ENCODE peak calls at places on chromosomes 12 and 14, in seven cellular contexts. Y is heart left ventricle; Z is kidney epithelial cell; P is cardiac fibroblast; S is nephron progenitor cell; L is GM13977; Q is CD8-positive, alpha-beta T cell. K is an unnamed sample.

GRCh38 chr12:96199465-96199864 is 5.3 kb downstream of the ELK3 start:
- DNase-seq in Q (no peak), S (no peak), Y (no peak), P (no peak), L (no peak), Z (no peak), K (no peak)

GRCh38 chr12:14691560-14691959 is 4.8 kb downstream of the GUCY2C start:
- DNase-seq in Q (no peak), Z (no peak), L (no peak), Y (peak; percentile 78), S (no peak), P (no peak), K (no peak)

GRCh38 chr14:55433880-55434804 is 6.3 kb downstream of the TBPL2 start:
- DNase-seq in Z (no peak), S (no peak), L (no peak), P (no peak), Y (no peak), Q (no peak), K (no peak)

GRCh38 chr14:59347511-59347900 is 117.7 kb downstream of the GPR135 start:
- DNase-seq in Z (no peak), S (no peak), P (no peak), Y (no peak), Q (no peak), L (no peak), K (no peak)

GRCh38 chr14:35534130-35534883 is at the start of gene INSM2:
- DNase-seq in Z (no peak), L (peak; percentile 16), Q (no peak), Y (no peak), P (peak; percentile 10), S (peak; percentile 24), K (peak; percentile 29)

GRCh38 chr14:106694638-106695393 is 1168.4 kb downstream of the TMEM121 start:
- DNase-seq in L (peak; percentile 63), P (no peak), Y (no peak), Q (peak; percentile 65), Z (no peak), S (no peak), K (peak; percentile 59)

GRCh38 chr14:55752580-55753365 is 172.8 kb downstream of the KTN1 start:
- DNase-seq in L (no peak), Z (no peak), P (peak; percentile 82), S (no peak), Y (no peak), Q (no peak), K (no peak)

GRCh38 chr14:31843361-31844091 is 233.6 kb upstream of the ARHGAP5 start:
- DNase-seq in Y (no peak), Z (no peak), Q (no peak), S (no peak), P (no peak), L (no peak), K (no peak)

GRCh38 chr12:106045251-106045674 is 93.5 kb downstream of the NUAK1 start:
- DNase-seq in Z (no peak), P (no peak), S (no peak), Q (no peak), Y (no peak), L (no peak), K (no peak)

GRCh38 chr12:459430-460258 is at the start of gene B4GALNT3:
- DNase-seq in S (peak; percentile 79), P (peak; percentile 14), L (peak; percentile 75), Z (no peak), Q (peak; percentile 48), Y (peak; percentile 50), K (peak; percentile 72)

GRCh38 chr12:28583771-28584261 is 393.6 kb downstream of the CCDC91 start:
- DNase-seq in S (no peak), L (no peak), Y (no peak), Q (no peak), P (peak; percentile 64), Z (no peak), K (no peak)

GRCh38 chr12:9669019-9669326 is 540 bp upstream of the CLEC2D start:
- DNase-seq in Y (no peak), L (no peak), P (no peak), S (no peak), Z (no peak), Q (no peak), K (no peak)

GRCh38 chr12:41067941-41068645 is 120.0 kb upstream of the PDZRN4 start:
- DNase-seq in S (no peak), P (no peak), L (no peak), Y (no peak), Z (no peak), Q (no peak), K (no peak)
- TF ChIP-seq CTCF in S (no peak), P (no peak), L (no peak), Y (no peak), Z (no peak), Q (no peak), K (no peak)

DNA sequence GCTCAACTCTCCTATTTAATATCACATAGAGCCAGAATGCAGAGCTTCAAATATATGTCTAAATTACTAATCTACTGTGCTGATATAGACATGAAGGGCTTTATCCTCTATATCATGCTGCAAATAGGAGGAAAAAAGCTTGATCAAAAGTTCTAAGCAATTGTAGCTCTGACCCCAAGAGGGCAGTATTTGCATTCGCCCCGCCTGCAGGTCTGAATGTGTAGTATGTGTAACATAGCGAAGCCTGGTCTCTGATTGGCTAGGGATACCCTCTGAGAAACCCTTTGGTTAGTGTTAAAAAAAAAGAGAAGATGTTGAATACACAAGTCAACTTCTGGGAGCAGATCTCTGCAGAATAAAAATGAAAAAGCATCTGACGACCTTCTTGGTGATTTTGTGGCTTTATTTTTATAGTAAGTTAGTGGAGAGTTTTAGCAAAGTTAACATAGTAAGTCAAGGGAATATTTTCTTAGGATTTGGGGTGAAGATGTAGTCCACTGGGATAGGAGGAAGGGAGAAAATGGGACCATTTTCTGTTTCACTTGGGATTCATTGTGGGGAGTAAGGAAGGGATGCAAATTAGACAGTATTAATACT is 151.6 kb upstream of the OR4E1 start:
- DNase-seq in Z (no peak), P (peak; percentile 2), S (peak; percentile 15), Q (peak; percentile 35), Y (no peak), L (peak; percentile 18), K (peak; percentile 11)
- TF ChIP-seq CTCF in Z (peak; percentile 42), P (peak; percentile 22), S (peak; percentile 43), Q (peak; percentile 66), Y (peak; percentile 6), L (peak; percentile 33), K (peak; percentile 24)

DNA sequence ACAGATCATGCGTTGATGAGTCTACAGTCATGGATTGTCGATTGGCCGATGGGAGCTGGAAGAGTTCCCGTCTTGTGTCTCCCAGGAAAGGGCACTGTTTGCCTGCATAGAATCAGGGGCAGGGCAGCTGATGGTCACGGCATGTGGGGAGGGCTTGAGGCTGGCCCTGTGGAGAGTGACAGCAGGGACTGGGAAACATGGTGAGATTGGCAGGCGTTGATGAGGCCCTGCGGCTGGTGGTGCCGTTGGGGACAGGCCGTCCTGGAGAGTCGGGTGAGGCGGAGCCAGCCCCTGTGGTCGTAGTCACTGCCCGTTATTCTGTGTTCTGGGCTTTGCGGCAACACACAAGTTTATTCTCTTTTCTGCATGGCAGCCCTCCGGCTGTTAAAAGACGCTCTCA is 52.9 kb downstream of the TECPR2 start:
- DNase-seq in P (no peak), Z (no peak), Q (no peak), Y (no peak), S (no peak), L (no peak), K (no peak)
- TF ChIP-seq CTCF in P (no peak), Z (no peak), Q (no peak), Y (no peak), S (no peak), L (no peak), K (no peak)

GRCh38 chr12:77617818-77618217 is 212.9 kb upstream of the NAV3 start:
- DNase-seq in Z (no peak), Y (no peak), P (no peak), L (no peak), S (no peak), Q (no peak), K (no peak)

GRCh38 chr12:77615331-77615730 is 215.4 kb upstream of the NAV3 start:
- DNase-seq in Z (no peak), S (no peak), Q (no peak), P (peak; percentile 2), Y (no peak), L (no peak), K (no peak)
- TF ChIP-seq CTCF in Z (peak; percentile 16), S (no peak), Q (no peak), P (no peak), Y (no peak), L (peak; percentile 15), K (no peak)

GRCh38 chr12:123237646-123238329 is 4.6 kb downstream of the MTRFR start:
- DNase-seq in S (peak; percentile 48), P (peak; percentile 78), Y (peak; percentile 50), Q (peak; percentile 77), L (peak; percentile 56), Z (no peak), K (peak; percentile 61)

GRCh38 chr12:123233505-123234299 is 466 bp downstream of the MTRFR start:
- DNase-seq in S (no peak), Q (no peak), P (peak; percentile 16), Z (no peak), L (no peak), Y (no peak), K (no peak)

GRCh38 chr12:123238961-123239360 is 5.7 kb downstream of the MTRFR start:
- DNase-seq in Y (no peak), P (no peak), L (no peak), S (no peak), Z (no peak), Q (no peak), K (no peak)

GRCh38 chr12:123242083-123242904 is 9.1 kb downstream of the MTRFR start:
- DNase-seq in S (no peak), Q (no peak), P (no peak), Y (no peak), L (no peak), Z (no peak), K (no peak)

DNA sequence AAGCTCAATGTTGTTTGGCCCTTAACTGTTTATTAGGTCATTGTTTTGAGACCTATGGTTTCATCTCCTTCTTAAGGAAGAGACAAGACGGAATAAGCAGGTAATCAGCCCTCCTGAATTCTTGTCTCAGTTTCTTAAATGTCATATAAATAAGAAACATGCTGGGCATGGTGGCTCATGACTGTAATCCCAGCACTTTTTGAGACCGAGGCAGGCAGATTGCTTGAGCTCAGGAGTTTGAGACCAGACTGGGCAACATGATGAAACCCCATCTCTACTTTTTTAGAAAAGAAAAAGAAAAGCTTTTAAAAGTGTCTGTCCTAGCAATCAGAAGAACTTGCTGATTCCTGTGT is 5.1 kb downstream of the MTRFR start:
- DNase-seq in S (no peak), Y (no peak), P (no peak), Q (no peak), Z (no peak), L (no peak), K (no peak)
- TF ChIP-seq CTCF in S (no peak), Y (no peak), P (no peak), Q (no peak), Z (no peak), L (no peak), K (no peak)